ENCODE peak calls at places on chromosomes 12 and 14, in six cellular contexts. C is stimulated activated CD8-positive, alpha-beta memory T cell treated with anti-CD3 and anti-CD28 coated beads, Interleukin-4, amount 100 ng/mL, for 1 hour; L is fibroblast of mammary gland; M is upper lobe of right lung; P is bronchial epithelial cell; J is aorta. S is an unnamed sample.
A peak's percentile ranks its signal among the peaks of the same experiment; 100 is the strongest.

GRCh38 chr12:131533139-131533538 is 177.8 kb upstream of the SFSWAP start:
- DNase-seq in C (no peak), L (no peak), M (no peak), P (no peak), J (no peak), S (no peak)

GRCh38 chr12:80894179-80894578 is 43.6 kb downstream of the LIN7A start:
- DNase-seq in C (no peak), L (no peak), M (no peak), P (no peak), J (no peak), S (no peak)

GRCh38 chr12:45235087-45236025 is 19.5 kb downstream of the ANO6 start:
- DNase-seq in C (no peak), L (peak; percentile 74), M (no peak), P (peak; percentile 91), J (no peak), S (no peak)

GRCh38 chr12:48997719-48998496 is 1.3 kb downstream of the DDN start:
- DNase-seq in C (no peak), L (no peak), M (no peak), P (no peak), J (peak; percentile 54), S (no peak)

GRCh38 chr12:95266250-95266649 is 48.6 kb downstream of the VEZT start:
- DNase-seq in C (no peak), L (no peak), M (no peak), P (no peak), J (no peak), S (no peak)

GRCh38 chr12:109386079-109386473 is 38.4 kb downstream of the MYO1H start:
- DNase-seq in C (no peak), L (no peak), M (no peak), P (no peak), J (no peak), S (no peak)

GRCh38 chr14:61502459-61503093 is 181.2 kb downstream of the PRKCH start:
- DNase-seq in C (no peak), L (no peak), M (no peak), P (peak; percentile 79), J (no peak), S (no peak)

GRCh38 chr14:23693252-23693775 is 57.1 kb downstream of the DHRS2 start:
- DNase-seq in C (no peak), L (no peak), M (no peak), P (no peak), J (no peak), S (no peak)

GRCh38 chr14:63266106-63266505 is 52.6 kb downstream of the GPHB5 start:
- DNase-seq in C (no peak), L (no peak), M (no peak), P (peak; percentile 81), J (no peak), S (no peak)

GRCh38 chr14:32514236-32514635 is 185.1 kb downstream of the AKAP6 start:
- DNase-seq in C (no peak), L (no peak), M (no peak), P (peak; percentile 13), J (no peak), S (no peak)

GRCh38 chr14:33951183-33951840 is 438 bp upstream of the EGLN3 start:
- DNase-seq in C (no peak), L (no peak), M (no peak), P (peak; percentile 37), J (no peak), S (no peak)

GRCh38 chr14:71619472-71619871 is 312.8 kb upstream of the RGS6 start:
- DNase-seq in C (no peak), L (no peak), M (no peak), P (no peak), J (no peak), S (no peak)

GRCh38 chr12:27652174-27652763 is 44.0 kb upstream of the REP15 start:
- DNase-seq in C (no peak), L (peak; percentile 90), M (no peak), P (peak; percentile 77), J (no peak), S (no peak)

GRCh38 chr12:3554547-3555115 is 63.6 kb downstream of the PRMT8 start:
- DNase-seq in C (no peak), L (no peak), M (no peak), P (no peak), J (no peak), S (no peak)

GRCh38 chr14:104422301-104423223 is 157.0 kb upstream of the C14orf180 start:
- DNase-seq in C (no peak), L (no peak), M (peak; percentile 52), P (no peak), J (no peak), S (peak; percentile 40)

GRCh38 chr14:92794547-92794941 is 439 bp downstream of the GOLGA5 start:
- DNase-seq in C (no peak), L (peak; percentile 20), M (no peak), P (no peak), J (no peak), S (no peak)